ENCODE peak calls at places on chromosomes 5 and 9, in four cellular contexts. R is K562, I is H1, O is GM12878. X is an unnamed sample.

GRCh38 chr5:59128646-59129290 is 545.9 kb downstream of the RAB3C start:
- DNase-seq in R (no peak), I (no peak), O (no peak), X (no peak)

GRCh38 chr5:124402144-124402581 is 344.3 kb downstream of the ZNF608 start:
- DNase-seq in R (no peak), I (no peak), O (no peak), X (no peak)

GRCh38 chr5:124057161-124057814 is 545.3 kb downstream of the CSNK1G3 start:
- DNase-seq in R (no peak), I (no peak), O (peak; percentile 47), X (no peak)

GRCh38 chr5:40334242-40334635 is 345.5 kb upstream of the PTGER4 start:
- DNase-seq in R (no peak), I (no peak), O (no peak), X (no peak)

GRCh38 chr5:170691623-170692022 is 91.9 kb upstream of the GABRP start:
- DNase-seq in R (no peak), I (peak; percentile 75), O (no peak), X (no peak)

GRCh38 chr5:79151933-79152671 is 40.5 kb downstream of the BHMT start:
- DNase-seq in R (no peak), I (no peak), O (no peak), X (no peak)

GRCh38 chr9:130100681-130101080 is 47.0 kb downstream of the GPR107 start:
- DNase-seq in R (no peak), I (no peak), O (no peak), X (no peak)

GRCh38 chr9:565528-565927 is 276.0 kb upstream of the DMRT1 start:
- DNase-seq in R (no peak), I (no peak), O (no peak), X (no peak)

GRCh38 chr5:64612349-64612961 is 77.8 kb upstream of the SHISAL2B start:
- DNase-seq in R (peak; percentile 56), I (no peak), O (no peak), X (peak; percentile 48)

GRCh38 chr9:17695482-17695881 is 116.6 kb downstream of the SH3GL2 start:
- DNase-seq in R (no peak), I (no peak), O (no peak), X (no peak)

GRCh38 chr5:37836173-37837100 is 3.4 kb downstream of the GDNF start:
- DNase-seq in R (no peak), I (peak; percentile 77), O (no peak), X (no peak)

GRCh38 chr9:78278801-78279200 is 18.1 kb upstream of the PSAT1 start:
- DNase-seq in R (no peak), I (no peak), O (no peak), X (no peak)

GRCh38 chr5:119037496-119038215 is 33.2 kb upstream of the DMXL1 start:
- DNase-seq in R (no peak), I (no peak), O (no peak), X (no peak)

GRCh38 chr9:78130004-78130403 is 98.4 kb upstream of the GNAQ start:
- DNase-seq in R (no peak), I (peak; percentile 64), O (no peak), X (peak; percentile 56)

GRCh38 chr5:151758141-151758429 is 346 bp downstream of the ATOX1 start:
- DNase-seq in R (peak; percentile 39), I (no peak), O (no peak), X (no peak)

GRCh38 chr5:139841549-139841948 is 45.9 kb downstream of the PSD2 start:
- DNase-seq in R (no peak), I (no peak), O (no peak), X (no peak)

GRCh38 chr5:88364991-88365390 is 96.3 kb upstream of the TMEM161B start:
- DNase-seq in R (no peak), I (no peak), O (no peak), X (no peak)

GRCh38 chr5:149732500-149733128 is 2.5 kb downstream of the PPARGC1B start:
- DNase-seq in R (peak; percentile 79), I (no peak), O (no peak), X (no peak)

GRCh38 chr9:95029251-95029650 is 288.3 kb downstream of the FANCC start:
- DNase-seq in R (no peak), I (no peak), O (no peak), X (no peak)

GRCh38 chr9:90088411-90088810 is 483.6 kb downstream of the GADD45G start:
- DNase-seq in R (no peak), I (no peak), O (no peak), X (no peak)

GRCh38 chr5:169667896-169668674 is 31.0 kb downstream of the DOCK2 start:
- DNase-seq in R (peak; percentile 25), I (no peak), O (no peak), X (no peak)

GRCh38 chr5:137649228-137649890 is 86.5 kb downstream of the KLHL3 start:
- DNase-seq in R (no peak), I (no peak), O (no peak), X (no peak)

GRCh38 chr5:137119321-137119720 is 379.8 kb downstream of the SPOCK1 start:
- DNase-seq in R (no peak), I (no peak), O (no peak), X (no peak)

GRCh38 chr9:87592554-87593394 is 95.1 kb downstream of the DAPK1 start:
- DNase-seq in R (peak; percentile 84), I (no peak), O (no peak), X (no peak)

GRCh38 chr5:169801324-169801777 is 164.3 kb downstream of the DOCK2 start:
- DNase-seq in R (peak; percentile 40), I (no peak), O (no peak), X (no peak)

GRCh38 chr5:7714697-7715096 is 136.2 kb downstream of the CFAP90 start:
- DNase-seq in R (peak; percentile 4), I (no peak), O (no peak), X (no peak)

GRCh38 chr5:151181818-151182217 is 24.2 kb upstream of the ANXA6 start:
- DNase-seq in R (no peak), I (no peak), O (no peak), X (no peak)

GRCh38 chr5:72848474-72849428 is 32.3 kb downstream of the TNPO1 start:
- DNase-seq in R (peak; percentile 67), I (peak; percentile 54), O (peak; percentile 40), X (no peak)

DNA sequence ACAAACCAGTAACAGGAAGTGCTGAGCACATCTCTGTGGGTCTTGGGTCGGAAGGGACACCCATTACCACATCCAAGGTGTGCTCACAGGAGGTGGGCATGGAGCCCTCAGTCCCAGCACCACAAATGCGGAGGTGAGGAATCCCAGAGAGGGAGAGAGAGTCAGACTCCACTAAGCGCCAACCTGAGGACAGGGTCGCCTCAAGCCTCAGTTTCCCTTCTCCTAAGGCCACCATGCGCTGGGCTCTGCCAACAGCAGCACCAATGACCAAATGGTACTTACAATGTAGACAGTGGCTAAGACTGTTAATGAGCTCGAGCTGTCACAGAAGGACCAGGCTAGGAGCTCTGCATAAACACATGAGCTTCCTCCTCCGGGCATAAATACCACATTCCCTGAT is 43.1 kb downstream of the BICD2 start:
- DNase-seq in R (no peak), I (peak; percentile 17), O (no peak), X (no peak)
- TF ChIP-seq EGR1 in R (no peak), I (no peak), O (no peak), X (no peak)

GRCh38 chr5:148342371-148343048 is 7.2 kb downstream of the SPINK9 start:
- DNase-seq in R (no peak), I (no peak), O (no peak), X (no peak)

GRCh38 chr5:148335259-148335658 is at the start of gene SPINK9:
- DNase-seq in R (no peak), I (no peak), O (no peak), X (no peak)

GRCh38 chr5:148336704-148337435 is 1.5 kb downstream of the SPINK9 start:
- DNase-seq in R (no peak), I (no peak), O (peak; percentile 8), X (no peak)
- TF ChIP-seq SRF in R (no peak), I (no peak), O (no peak), X (no peak)

GRCh38 chr5:1118231-1118698 is 6.4 kb upstream of the SLC12A7 start:
- DNase-seq in R (peak; percentile 58), I (no peak), O (no peak), X (no peak)
- TF ChIP-seq YY1 in R (no peak), I (no peak), O (no peak), X (no peak)

GRCh38 chr5:147317978-147318684 is 83.3 kb downstream of the STK32A start:
- DNase-seq in R (no peak), I (no peak), O (no peak), X (no peak)
- TF ChIP-seq EGR1 in R (no peak), I (no peak), O (no peak), X (no peak)

GRCh38 chr5:82865625-82866024 is 211.6 kb downstream of the TMEM167A start:
- DNase-seq in R (no peak), I (no peak), O (no peak), X (no peak)
- TF ChIP-seq SRF in R (no peak), I (no peak), O (no peak), X (no peak)

GRCh38 chr5:180367991-180368390 is 14.9 kb upstream of the GFPT2 start:
- DNase-seq in R (no peak), I (no peak), O (no peak), X (no peak)
- TF ChIP-seq YY1 in R (no peak), I (no peak), O (no peak), X (no peak)

GRCh38 chr9:88821749-88822106 is 169.5 kb upstream of the S1PR3 start:
- DNase-seq in R (no peak), I (peak; percentile 22), O (no peak), X (no peak)

GRCh38 chr9:88821033-88821748 is 170.1 kb upstream of the S1PR3 start:
- DNase-seq in R (no peak), I (no peak), O (no peak), X (no peak)

GRCh38 chr9:88818495-88819201 is 172.6 kb upstream of the S1PR3 start:
- DNase-seq in R (no peak), I (peak; percentile 50), O (no peak), X (no peak)

GRCh38 chr9:88819471-88819870 is 171.8 kb upstream of the S1PR3 start:
- DNase-seq in R (no peak), I (no peak), O (no peak), X (no peak)

DNA sequence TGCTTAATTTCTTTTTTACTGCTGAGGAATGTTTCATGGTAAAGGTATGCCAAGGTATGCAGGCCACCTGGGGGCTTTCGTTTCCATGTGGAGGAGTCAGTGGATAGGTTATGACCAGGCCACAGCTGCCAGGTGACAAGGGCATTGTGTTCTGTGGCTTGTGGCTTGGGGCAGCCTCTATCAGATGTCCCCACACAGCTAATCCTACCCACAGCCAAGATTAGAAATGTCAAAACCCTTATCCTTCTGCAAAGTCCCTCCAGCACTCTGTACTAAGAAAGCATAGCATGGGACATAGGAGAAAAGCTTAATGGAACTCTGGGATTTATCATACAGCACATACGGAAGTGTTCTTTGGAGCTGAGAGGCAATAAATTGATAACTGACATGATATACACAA is 171.2 kb upstream of the S1PR3 start:
- DNase-seq in R (peak; percentile 28), I (peak; percentile 33), O (no peak), X (no peak)
- TF ChIP-seq EGR1 in R (no peak), I (no peak), O (no peak), X (no peak)

GRCh38 chr5:73911761-73912393 is 285.9 kb downstream of the ARHGEF28 start:
- DNase-seq in R (no peak), I (no peak), O (no peak), X (no peak)
- TF ChIP-seq SRF in R (no peak), I (no peak), O (no peak), X (no peak)